ENCODE peak calls at places on chromosomes 12 and 14, in ten cellular contexts. P is right lobe of liver, Z is HCT116, C is tibial nerve, S is uterus, Y is body of pancreas, E is endothelial cell of umbilical vein, W is breast epithelium, A is stomach, X is IMR-90. N is an unnamed sample.

GRCh38 chr14:105974902-105975301 is 448.5 kb downstream of the TMEM121 start:
- DNase-seq in P (no peak), Z (peak; percentile 8), C (no peak), S (no peak), Y (no peak), E (no peak), W (no peak), A (no peak), X (no peak), N (no peak)

GRCh38 chr14:53807108-53807507 is 149.5 kb downstream of the BMP4 start:
- DNase-seq in P (no peak), Z (no peak), C (no peak), S (no peak), Y (no peak), E (no peak), W (no peak), A (no peak), X (no peak), N (no peak)

GRCh38 chr12:95473440-95473946 is 459 bp upstream of the METAP2 start:
- DNase-seq in P (peak; percentile 54), Z (peak; percentile 19), C (peak; percentile 57), S (peak; percentile 25), Y (peak; percentile 60), E (peak; percentile 76), W (no peak), A (peak; percentile 36), X (peak; percentile 41), N (peak; percentile 24)

GRCh38 chr12:78359530-78359929 is 505.0 kb upstream of the SYT1 start:
- DNase-seq in P (no peak), Z (no peak), C (no peak), S (peak; percentile 56), Y (no peak), E (no peak), W (no peak), A (no peak), X (peak; percentile 49), N (no peak)

GRCh38 chr12:108440736-108441135 is 74.3 kb upstream of the FICD start:
- DNase-seq in P (no peak), Z (no peak), C (no peak), S (no peak), Y (no peak), E (no peak), W (no peak), A (no peak), X (no peak), N (no peak)

GRCh38 chr12:57750561-57751431 is 1.3 kb downstream of the CDK4 start:
- DNase-seq in P (no peak), Z (no peak), C (no peak), S (no peak), Y (no peak), E (no peak), W (no peak), A (no peak), X (peak; percentile 12), N (no peak)

GRCh38 chr14:57686317-57686716 is 179.6 kb downstream of the SLC35F4 start:
- DNase-seq in P (no peak), Z (no peak), C (peak; percentile 5), S (no peak), Y (no peak), E (no peak), W (no peak), A (no peak), X (no peak), N (no peak)

GRCh38 chr12:131965073-131965472 is 15.3 kb downstream of the EP400 start:
- DNase-seq in P (no peak), Z (no peak), C (no peak), S (no peak), Y (no peak), E (no peak), W (no peak), A (no peak), X (peak; percentile 68), N (no peak)

GRCh38 chr14:100845341-100845740 is 19.4 kb downstream of the MEG3 start:
- DNase-seq in P (no peak), Z (no peak), C (no peak), S (no peak), Y (no peak), E (no peak), W (no peak), A (no peak), X (no peak), N (no peak)

GRCh38 chr14:81519200-81519998 is 14.3 kb downstream of the SEL1L start:
- DNase-seq in P (no peak), Z (no peak), C (no peak), S (no peak), Y (no peak), E (peak; percentile 58), W (no peak), A (no peak), X (no peak), N (no peak)

GRCh38 chr12:72365151-72365550 is 93.0 kb downstream of the TRHDE start:
- DNase-seq in P (no peak), Z (no peak), C (no peak), S (no peak), Y (no peak), E (no peak), W (no peak), A (no peak), X (peak; percentile 54), N (no peak)

DNA sequence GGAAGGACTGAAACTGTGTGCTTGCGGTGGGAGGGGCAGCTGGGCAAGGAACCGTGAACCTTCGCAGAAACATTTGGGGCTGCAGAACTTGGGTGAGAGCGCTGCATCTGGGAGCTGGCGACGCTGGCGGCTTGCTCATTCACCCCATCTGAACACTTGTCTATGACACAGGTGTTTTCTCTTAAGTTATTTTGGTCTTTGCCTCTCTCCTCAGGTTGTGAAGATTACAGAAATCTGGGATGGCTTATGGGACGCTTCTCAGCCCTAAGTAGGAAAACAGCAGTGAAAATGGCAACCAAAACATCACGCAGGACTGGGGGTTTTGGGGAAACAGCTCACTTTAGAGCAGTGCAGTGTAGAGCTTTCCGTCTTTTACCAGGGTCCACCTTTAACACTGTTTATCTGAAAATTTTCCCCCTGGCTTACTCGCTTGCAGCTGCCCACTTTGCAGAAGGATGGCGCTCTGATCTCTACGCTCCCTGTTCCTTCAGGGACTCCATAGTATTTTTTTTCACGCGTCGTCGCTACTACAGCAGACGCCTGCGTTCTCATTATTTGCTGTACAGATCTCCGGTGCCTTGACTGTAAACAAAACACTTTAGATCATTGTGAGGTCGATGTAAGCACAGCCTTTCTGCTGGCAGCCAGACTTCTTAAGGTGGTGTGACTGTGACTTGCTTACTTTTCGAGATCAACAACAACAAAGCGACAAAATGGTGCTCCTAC is 2.7 kb upstream of the CDKN1B start:
- DNase-seq in P (no peak), Z (no peak), C (no peak), S (no peak), Y (peak; percentile 68), E (peak; percentile 80), W (no peak), A (peak; percentile 54), X (peak; percentile 45), N (no peak)
- TF ChIP-seq POLR2A in P (no peak), Z (no peak), C (peak; percentile 36), S (peak; percentile 79), Y (peak; percentile 69), E (no peak), W (no peak), A (no peak), X (no peak), N (no peak)

DNA sequence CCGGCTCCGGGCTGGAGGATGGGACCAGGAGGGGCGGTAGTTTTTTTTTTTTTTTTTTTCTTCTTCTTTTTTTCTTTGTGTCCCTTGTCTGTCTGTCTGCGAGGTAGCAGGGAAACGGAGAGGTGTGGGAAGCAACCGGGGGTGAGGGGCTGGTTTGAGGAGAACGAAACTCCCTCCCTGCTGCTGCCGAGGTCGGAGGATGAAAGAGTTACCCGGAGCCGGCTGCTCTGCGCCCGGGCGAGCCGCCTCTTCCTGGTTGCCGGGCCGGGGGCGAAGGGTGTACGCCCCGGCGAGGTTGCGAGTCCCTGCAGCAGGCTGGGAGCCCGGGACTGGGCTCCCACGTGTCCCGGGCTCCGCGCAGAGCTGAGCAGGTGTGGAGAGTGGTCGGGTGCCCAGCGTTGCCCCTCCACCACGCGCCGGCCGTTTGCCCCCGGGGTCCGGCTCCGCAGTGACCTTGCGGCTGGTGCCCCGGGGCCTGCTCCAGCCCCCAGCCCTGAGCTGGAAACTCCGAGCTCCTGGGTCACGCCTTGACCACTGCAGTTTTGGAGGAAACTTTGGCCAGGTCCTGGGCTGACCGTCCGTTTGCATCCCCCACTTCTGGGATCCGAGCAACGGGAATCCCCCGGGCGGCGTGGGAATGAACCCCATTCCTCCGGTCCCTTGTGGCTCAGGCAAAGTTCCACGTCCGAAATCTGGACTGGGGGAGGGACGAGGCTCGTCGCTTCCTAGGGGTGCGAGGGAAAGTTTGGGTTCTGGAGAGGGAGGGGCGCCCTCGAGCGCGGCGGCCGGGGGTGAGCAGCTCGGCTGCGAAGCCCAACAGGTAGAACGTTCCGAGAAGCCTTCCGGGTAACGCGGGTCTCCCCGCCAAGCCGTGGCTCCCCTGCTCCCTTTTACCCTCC is 1.2 kb downstream of the CHST11 start:
- DNase-seq in P (peak; percentile 61), Z (no peak), C (no peak), S (peak; percentile 35), Y (peak; percentile 51), E (peak; percentile 25), W (no peak), A (peak; percentile 41), X (no peak), N (peak; percentile 30)
- TF ChIP-seq POLR2A in P (no peak), Z (no peak), C (no peak), S (no peak), Y (no peak), E (no peak), W (no peak), A (no peak), X (no peak), N (no peak)

GRCh38 chr12:9773216-9773877 is 12.6 kb upstream of the CD69 start:
- DNase-seq in P (no peak), Z (no peak), C (no peak), S (no peak), Y (no peak), E (no peak), W (no peak), A (no peak), X (no peak), N (no peak)
- TF ChIP-seq POLR2A in P (no peak), Z (no peak), C (no peak), S (no peak), Y (no peak), E (no peak), W (no peak), A (no peak), X (no peak), N (no peak)

GRCh38 chr14:70827366-70828151 is 18.2 kb upstream of the MAP3K9 start:
- DNase-seq in P (peak; percentile 84), Z (no peak), C (no peak), S (no peak), Y (no peak), E (no peak), W (no peak), A (no peak), X (no peak), N (no peak)

GRCh38 chr14:70821581-70821915 is 12.2 kb upstream of the MAP3K9 start:
- DNase-seq in P (no peak), Z (no peak), C (no peak), S (no peak), Y (no peak), E (no peak), W (no peak), A (peak; percentile 25), X (no peak), N (no peak)

GRCh38 chr14:70823281-70823680 is 14.0 kb upstream of the MAP3K9 start:
- DNase-seq in P (no peak), Z (no peak), C (no peak), S (no peak), Y (no peak), E (no peak), W (no peak), A (no peak), X (no peak), N (no peak)

GRCh38 chr14:70822706-70823185 is 13.4 kb upstream of the MAP3K9 start:
- DNase-seq in P (no peak), Z (no peak), C (no peak), S (peak; percentile 22), Y (peak; percentile 30), E (no peak), W (no peak), A (peak; percentile 41), X (peak; percentile 2), N (no peak)

GRCh38 chr14:70821916-70822705 is 12.8 kb upstream of the MAP3K9 start:
- DNase-seq in P (peak; percentile 78), Z (no peak), C (no peak), S (peak; percentile 44), Y (peak; percentile 55), E (peak; percentile 15), W (no peak), A (peak; percentile 56), X (peak; percentile 35), N (peak; percentile 40)
- TF ChIP-seq POLR2A in P (peak; percentile 66), Z (no peak), C (no peak), S (no peak), Y (peak; percentile 20), E (no peak), W (no peak), A (no peak), X (peak; percentile 51), N (no peak)